ENCODE peak calls at places on chromosomes 1 and 21, in four cellular contexts. One of them, this sample, is unnamed.

GRCh38 chr1:77889671-77890070 is 1.2 kb downstream of the NEXN start:
- DNase-seq in AG10803: peak
- DNase-seq in NB4: no peak
- DNase-seq in ovary: no peak
- DNase-seq in this sample: no peak

GRCh38 chr1:239912471-239912870 is 179.2 kb upstream of the FMN2 start:
- DNase-seq in NB4: no peak
- DNase-seq in AG10803: peak
- DNase-seq in ovary: no peak
- DNase-seq in this sample: no peak

GRCh38 chr1:204410764-204411450 is 710 bp downstream of the PPP1R15B start:
- DNase-seq in AG10803: peak
- DNase-seq in NB4: peak
- DNase-seq in ovary: peak
- DNase-seq in this sample: peak

GRCh38 chr21:46585191-46585953 is 19.5 kb downstream of the S100B start:
- DNase-seq in ovary: no peak
- DNase-seq in AG10803: no peak
- DNase-seq in NB4: peak
- DNase-seq in this sample: no peak

GRCh38 chr1:10374442-10374860 is 24.4 kb upstream of the PGD start:
- DNase-seq in NB4: peak
- DNase-seq in ovary: no peak
- DNase-seq in AG10803: peak
- DNase-seq in this sample: no peak

GRCh38 chr1:234607091-234608025 is 2.6 kb downstream of the IRF2BP2 start:
- DNase-seq in ovary: no peak
- DNase-seq in AG10803: peak
- DNase-seq in NB4: peak
- DNase-seq in this sample: peak

GRCh38 chr1:52632732-52633290 is at the start of gene SHISAL2A:
- DNase-seq in AG10803: no peak
- DNase-seq in ovary: no peak
- DNase-seq in NB4: peak
- DNase-seq in this sample: peak

GRCh38 chr1:157595356-157595755 is 2.5 kb downstream of the FCRL4 start:
- DNase-seq in NB4: peak
- DNase-seq in AG10803: no peak
- DNase-seq in ovary: no peak
- DNase-seq in this sample: peak

GRCh38 chr1:150148834-150149489 is 754 bp upstream of the PLEKHO1 start:
- DNase-seq in NB4: no peak
- DNase-seq in ovary: no peak
- DNase-seq in AG10803: no peak
- DNase-seq in this sample: no peak

GRCh38 chr1:196114193-196114592 is 494.0 kb downstream of the KCNT2 start:
- DNase-seq in ovary: no peak
- DNase-seq in AG10803: no peak
- DNase-seq in NB4: no peak
- DNase-seq in this sample: no peak

GRCh38 chr21:41707231-41707988 is 59.4 kb downstream of the RIPK4 start:
- DNase-seq in AG10803: peak
- DNase-seq in ovary: no peak
- DNase-seq in NB4: no peak
- DNase-seq in this sample: no peak

GRCh38 chr1:6419803-6420593 is at the start of gene HES2:
- DNase-seq in ovary: no peak
- DNase-seq in NB4: peak
- DNase-seq in AG10803: no peak
- DNase-seq in this sample: no peak

GRCh38 chr1:52672946-52673345 is 25.2 kb downstream of the COA7 start:
- DNase-seq in ovary: no peak
- DNase-seq in NB4: no peak
- DNase-seq in AG10803: peak
- DNase-seq in this sample: no peak

GRCh38 chr1:101071470-101071886 is 45.9 kb upstream of the DPH5 start:
- DNase-seq in AG10803: no peak
- DNase-seq in ovary: no peak
- DNase-seq in NB4: peak
- DNase-seq in this sample: no peak

GRCh38 chr21:45136500-45136899 is 62.1 kb downstream of the ADARB1 start:
- DNase-seq in AG10803: no peak
- DNase-seq in ovary: no peak
- DNase-seq in NB4: no peak
- DNase-seq in this sample: no peak

GRCh38 chr1:41466146-41466545 is 18.3 kb downstream of the EDN2 start:
- DNase-seq in NB4: no peak
- DNase-seq in ovary: no peak
- DNase-seq in AG10803: no peak
- DNase-seq in this sample: no peak

GRCh38 chr1:150221552-150221951 is 14.4 kb downstream of the ANP32E start:
- DNase-seq in NB4: peak
- DNase-seq in ovary: no peak
- DNase-seq in AG10803: peak
- DNase-seq in this sample: peak

GRCh38 chr1:156390409-156391144 is 21.6 kb downstream of the RHBG start:
- DNase-seq in AG10803: no peak
- DNase-seq in NB4: no peak
- DNase-seq in ovary: no peak
- DNase-seq in this sample: no peak

GRCh38 chr1:172895761-172896160 is 155.0 kb downstream of the TNFSF18 start:
- DNase-seq in NB4: no peak
- DNase-seq in AG10803: no peak
- DNase-seq in ovary: no peak
- DNase-seq in this sample: no peak

GRCh38 chr1:204418174-204419063 is 6.8 kb upstream of the PPP1R15B start:
- DNase-seq in NB4: peak
- DNase-seq in ovary: no peak
- DNase-seq in AG10803: peak
- DNase-seq in this sample: peak

GRCh38 chr21:45378258-45378966 is 26.6 kb upstream of the COL18A1 start:
- DNase-seq in ovary: peak
- DNase-seq in AG10803: peak
- DNase-seq in NB4: no peak
- DNase-seq in this sample: no peak

GRCh38 chr21:14531927-14532326 is 14.2 kb downstream of the SAMSN1 start:
- DNase-seq in AG10803: no peak
- DNase-seq in NB4: peak
- DNase-seq in ovary: no peak
- DNase-seq in this sample: no peak

GRCh38 chr1:68167211-68167610 is 65.1 kb downstream of the WLS start:
- DNase-seq in NB4: no peak
- DNase-seq in AG10803: no peak
- DNase-seq in ovary: no peak
- DNase-seq in this sample: no peak

GRCh38 chr1:182193908-182194550 is 132.5 kb upstream of the ZNF648 start:
- DNase-seq in ovary: no peak
- DNase-seq in NB4: peak
- DNase-seq in AG10803: peak
- DNase-seq in this sample: peak

GRCh38 chr1:87226341-87226760 is 102.3 kb upstream of the LMO4 start:
- DNase-seq in NB4: no peak
- DNase-seq in ovary: peak
- DNase-seq in AG10803: peak
- DNase-seq in this sample: no peak

GRCh38 chr1:96815914-96816313 is 94.3 kb downstream of the PTBP2 start:
- DNase-seq in ovary: no peak
- DNase-seq in AG10803: no peak
- DNase-seq in NB4: no peak
- DNase-seq in this sample: no peak

GRCh38 chr1:186838380-186839076 is 9.8 kb downstream of the PLA2G4A start:
- DNase-seq in AG10803: no peak
- DNase-seq in ovary: no peak
- DNase-seq in NB4: no peak
- DNase-seq in this sample: no peak

GRCh38 chr21:46058339-46059145 is 39.4 kb upstream of the COL6A2 start:
- DNase-seq in NB4: no peak
- DNase-seq in AG10803: no peak
- DNase-seq in ovary: no peak
- DNase-seq in this sample: no peak

GRCh38 chr1:14599787-14600186 is 1.3 kb downstream of the KAZN start:
- DNase-seq in NB4: no peak
- DNase-seq in AG10803: no peak
- DNase-seq in ovary: no peak
- DNase-seq in this sample: peak

GRCh38 chr1:182157187-182157586 is 95.7 kb upstream of the ZNF648 start:
- DNase-seq in ovary: no peak
- DNase-seq in AG10803: no peak
- DNase-seq in NB4: no peak
- DNase-seq in this sample: no peak

GRCh38 chr1:70907563-70908310 is 139.9 kb downstream of the PTGER3 start:
- DNase-seq in NB4: no peak
- DNase-seq in AG10803: no peak
- DNase-seq in ovary: no peak
- DNase-seq in this sample: no peak

GRCh38 chr1:21294266-21295058 is 4.2 kb upstream of the ECE1 start:
- DNase-seq in AG10803: no peak
- DNase-seq in NB4: peak
- DNase-seq in ovary: no peak
- DNase-seq in this sample: peak

GRCh38 chr1:13783551-13783950 is 83.6 kb downstream of the PRDM2 start:
- DNase-seq in ovary: no peak
- DNase-seq in NB4: no peak
- DNase-seq in AG10803: peak
- DNase-seq in this sample: no peak

DNA sequence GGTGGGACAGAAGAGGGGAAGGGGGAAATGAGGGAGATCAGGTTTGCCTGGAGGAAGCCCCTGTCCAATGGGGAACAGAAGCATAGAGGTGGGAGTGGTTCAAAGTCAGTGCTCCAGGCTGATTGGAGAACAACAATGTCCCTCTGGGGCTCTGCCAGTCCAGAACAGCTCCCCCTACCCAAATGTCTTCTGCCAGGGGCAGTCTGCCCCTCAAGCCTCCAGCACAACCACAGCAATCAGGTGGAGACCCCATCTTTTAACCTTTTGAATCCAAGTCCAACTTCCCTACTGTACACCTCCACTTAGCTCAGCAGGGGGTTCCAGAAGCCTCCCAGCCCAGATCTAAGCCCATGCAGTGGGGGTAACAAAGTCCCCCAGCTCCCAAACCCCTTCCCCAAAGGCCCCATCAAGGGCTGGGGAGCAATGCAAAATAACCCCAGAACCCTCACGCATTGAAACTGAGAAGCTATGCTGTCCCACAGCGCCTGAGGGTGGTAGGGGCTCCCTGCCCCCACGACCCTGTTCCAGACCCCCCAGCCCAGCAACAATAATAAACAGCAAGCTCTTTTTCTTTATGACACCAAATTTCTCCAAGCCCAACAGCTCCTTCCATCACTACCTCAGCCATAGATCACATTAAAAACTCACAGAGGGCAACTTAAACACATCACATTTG is 3.3 kb downstream of the AHDC1 start:
- DNase-seq in ovary: no peak
- DNase-seq in NB4: peak
- DNase-seq in AG10803: no peak
- DNase-seq in this sample: no peak
- TF ChIP-seq CTCF in ovary: no peak
- TF ChIP-seq CTCF in NB4: no peak
- TF ChIP-seq CTCF in AG10803: no peak
- TF ChIP-seq CTCF in this sample: no peak

GRCh38 chr1:23216771-23217420 is 406 bp downstream of the HTR1D start:
- DNase-seq in AG10803: no peak
- DNase-seq in ovary: no peak
- DNase-seq in NB4: peak
- DNase-seq in this sample: no peak

GRCh38 chr1:23215751-23216449 is 1.4 kb downstream of the HTR1D start:
- DNase-seq in NB4: peak
- DNase-seq in ovary: no peak
- DNase-seq in AG10803: no peak
- DNase-seq in this sample: no peak

GRCh38 chr1:23215291-23215690 is 2.0 kb downstream of the HTR1D start:
- DNase-seq in ovary: no peak
- DNase-seq in AG10803: no peak
- DNase-seq in NB4: no peak
- DNase-seq in this sample: no peak

GRCh38 chr1:23214640-23215039 is 2.7 kb downstream of the HTR1D start:
- DNase-seq in ovary: no peak
- DNase-seq in NB4: no peak
- DNase-seq in AG10803: no peak
- DNase-seq in this sample: no peak

GRCh38 chr1:23217421-23218115 is at the start of gene HTR1D:
- DNase-seq in AG10803: no peak
- DNase-seq in NB4: no peak
- DNase-seq in ovary: no peak
- DNase-seq in this sample: no peak
- H3K4me3 ChIP-seq in AG10803: no peak
- H3K4me3 ChIP-seq in NB4: no peak
- H3K4me3 ChIP-seq in ovary: peak
- H3K4me3 ChIP-seq in this sample: peak

DNA sequence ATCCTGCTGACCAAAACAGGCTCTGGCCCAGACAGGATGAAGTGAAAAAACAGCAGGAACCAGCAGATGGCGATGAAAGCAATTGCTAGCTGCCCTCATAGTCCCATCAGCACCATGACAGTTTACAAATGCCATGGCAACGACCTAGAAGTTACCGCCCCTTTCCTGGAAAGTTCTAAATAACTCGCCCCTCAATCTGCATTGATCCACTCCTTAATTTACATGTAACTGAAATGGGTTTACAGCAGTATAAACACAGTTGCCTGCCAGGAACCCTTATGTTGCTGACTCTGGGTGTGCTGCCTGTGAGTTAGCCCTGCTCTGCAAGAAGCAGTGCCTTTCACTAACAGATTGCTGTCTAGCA is 65.5 kb upstream of the CR1L start:
- DNase-seq in AG10803: peak
- DNase-seq in ovary: no peak
- DNase-seq in NB4: peak
- DNase-seq in this sample: peak
- TF ChIP-seq CTCF in AG10803: peak
- TF ChIP-seq CTCF in ovary: no peak
- TF ChIP-seq CTCF in NB4: peak
- TF ChIP-seq CTCF in this sample: peak

GRCh38 chr1:233087001-233087881 is 136.8 kb downstream of the NTPCR start:
- DNase-seq in NB4: peak
- DNase-seq in AG10803: no peak
- DNase-seq in ovary: no peak
- DNase-seq in this sample: no peak
- H3K4me3 ChIP-seq in NB4: no peak
- H3K4me3 ChIP-seq in AG10803: no peak
- H3K4me3 ChIP-seq in ovary: no peak
- H3K4me3 ChIP-seq in this sample: no peak

DNA sequence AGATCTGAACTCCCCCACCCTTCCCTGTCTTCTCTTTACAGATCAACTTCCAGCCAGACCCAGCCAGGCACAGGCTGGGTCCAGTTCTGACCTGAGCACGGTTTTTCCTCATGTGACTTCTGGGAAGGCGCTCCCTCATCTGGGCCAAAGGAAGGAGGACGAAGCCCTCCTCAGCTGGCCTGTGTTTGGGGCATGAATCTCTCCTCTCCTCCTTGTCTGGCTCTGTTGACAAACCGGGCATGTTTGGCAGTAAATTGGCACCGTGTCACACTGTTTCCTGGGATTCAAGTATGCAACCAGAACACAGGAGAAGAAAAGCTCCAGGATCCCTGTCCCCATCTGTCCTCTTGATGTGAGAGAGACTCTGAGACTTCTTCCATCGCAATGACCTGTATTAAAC is 18.3 kb downstream of the NECAP2 start:
- DNase-seq in AG10803: no peak
- DNase-seq in ovary: no peak
- DNase-seq in NB4: no peak
- DNase-seq in this sample: no peak
- TF ChIP-seq CTCF in AG10803: no peak
- TF ChIP-seq CTCF in ovary: no peak
- TF ChIP-seq CTCF in NB4: no peak
- TF ChIP-seq CTCF in this sample: no peak

GRCh38 chr1:176167210-176167609 is 39.9 kb downstream of the COP1 start:
- DNase-seq in NB4: no peak
- DNase-seq in AG10803: no peak
- DNase-seq in ovary: no peak
- DNase-seq in this sample: no peak
- H3K4me3 ChIP-seq in NB4: no peak
- H3K4me3 ChIP-seq in AG10803: no peak
- H3K4me3 ChIP-seq in ovary: no peak
- H3K4me3 ChIP-seq in this sample: no peak

This sample was measured in GM12865.